ENCODE peak calls at places on chromosomes 5 and 9, in four cellular contexts. T is fibroblast of mammary gland, O is GM13976, U is DND-41. Y is an unnamed sample.

GRCh38 chr5:87825583-87825982 is 412.9 kb upstream of the CCNH start:
- DNase-seq in U (no peak), O (no peak), T (no peak), Y (no peak)

GRCh38 chr5:112907166-112907611 is 14.8 kb downstream of the REEP5 start:
- DNase-seq in T (no peak), O (no peak), U (no peak), Y (no peak)

GRCh38 chr5:118956727-118957126 is 31.6 kb downstream of the DTWD2 start:
- DNase-seq in O (no peak), U (no peak), T (peak), Y (no peak)

GRCh38 chr9:78620764-78621163 is 323.8 kb downstream of the PSAT1 start:
- DNase-seq in U (no peak), T (peak), O (no peak), Y (no peak)

GRCh38 chr5:67315082-67315801 is 118.6 kb upstream of the CD180 start:
- DNase-seq in O (no peak), U (no peak), T (peak), Y (no peak)

GRCh38 chr9:72540348-72540873 is 19.0 kb downstream of the TMC1 start:
- DNase-seq in U (no peak), O (no peak), T (peak), Y (no peak)

GRCh38 chr9:88342246-88342645 is 46.0 kb upstream of the SPIN1 start:
- DNase-seq in U (no peak), O (no peak), T (peak), Y (no peak)

GRCh38 chr9:81855538-81855937 is 72.7 kb upstream of the SPATA31D4 start:
- DNase-seq in T (peak), O (no peak), U (no peak), Y (no peak)

GRCh38 chr5:56206126-56206525 is 27.0 kb downstream of the ANKRD55 start:
- DNase-seq in U (no peak), O (no peak), T (peak), Y (no peak)

GRCh38 chr9:128636024-128636390 is 20.6 kb downstream of the DYNC2I2 start:
- DNase-seq in T (no peak), U (no peak), O (peak), Y (no peak)
- TF ChIP-seq CTCF in T (no peak), U (no peak), O (no peak), Y (no peak)

GRCh38 chr5:141039061-141039460 is 12.1 kb upstream of the PCDHB1 start:
- DNase-seq in T (no peak), O (no peak), U (no peak), Y (no peak)

GRCh38 chr5:141040763-141041426 is 10.3 kb upstream of the PCDHB1 start:
- DNase-seq in U (peak), O (peak), T (peak), Y (peak)

GRCh38 chr5:141041427-141041785 is 9.8 kb upstream of the PCDHB1 start:
- DNase-seq in T (no peak), O (no peak), U (no peak), Y (no peak)

GRCh38 chr5:141039517-141039916 is 11.7 kb upstream of the PCDHB1 start:
- DNase-seq in U (no peak), O (no peak), T (no peak), Y (no peak)

GRCh38 chr5:141040093-141040762 is 10.9 kb upstream of the PCDHB1 start:
- DNase-seq in T (peak), U (no peak), O (no peak), Y (no peak)
- TF ChIP-seq CTCF in T (peak), U (peak), O (peak), Y (no peak)

DNA sequence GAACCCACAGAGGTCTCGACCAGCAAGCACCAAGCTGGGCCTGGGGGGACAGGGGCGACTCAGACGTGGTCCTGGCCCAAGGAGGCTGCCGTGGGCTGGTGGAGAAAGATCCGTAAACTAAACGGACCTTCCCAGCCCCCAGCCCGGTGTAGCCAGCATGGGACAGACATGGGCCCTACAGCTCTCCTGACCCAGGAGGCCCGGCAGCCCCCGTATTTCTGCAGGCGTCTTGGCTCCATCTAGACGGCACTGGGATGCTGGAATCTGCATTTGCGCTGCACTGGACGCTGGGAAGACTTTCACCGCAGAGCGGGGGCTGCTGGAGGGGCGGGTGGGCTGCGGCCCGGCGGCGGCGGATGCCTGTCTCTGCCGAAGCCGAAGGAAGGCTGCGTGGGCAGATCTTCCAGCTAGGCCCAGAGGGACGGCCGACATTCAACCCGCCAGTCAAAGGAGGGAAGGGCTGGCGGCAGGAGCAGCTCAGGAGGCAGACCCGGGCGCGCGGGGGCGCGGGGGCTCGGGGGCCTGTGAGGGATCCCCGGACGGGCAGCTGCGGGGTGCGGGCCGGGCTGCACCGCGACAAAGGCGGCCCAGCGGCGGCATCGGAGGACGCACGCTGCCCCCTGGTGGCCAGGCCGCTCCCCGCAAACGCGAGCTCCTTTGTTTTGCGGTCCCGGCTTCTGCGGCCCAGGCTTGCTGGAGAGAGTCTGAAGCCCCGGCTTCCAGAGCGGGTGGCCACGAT is 266.2 kb downstream of the NSG2 start:
- DNase-seq in T (peak), O (peak), U (no peak), Y (peak)
- TF ChIP-seq CTCF in T (peak), O (peak), U (peak), Y (peak)

DNA sequence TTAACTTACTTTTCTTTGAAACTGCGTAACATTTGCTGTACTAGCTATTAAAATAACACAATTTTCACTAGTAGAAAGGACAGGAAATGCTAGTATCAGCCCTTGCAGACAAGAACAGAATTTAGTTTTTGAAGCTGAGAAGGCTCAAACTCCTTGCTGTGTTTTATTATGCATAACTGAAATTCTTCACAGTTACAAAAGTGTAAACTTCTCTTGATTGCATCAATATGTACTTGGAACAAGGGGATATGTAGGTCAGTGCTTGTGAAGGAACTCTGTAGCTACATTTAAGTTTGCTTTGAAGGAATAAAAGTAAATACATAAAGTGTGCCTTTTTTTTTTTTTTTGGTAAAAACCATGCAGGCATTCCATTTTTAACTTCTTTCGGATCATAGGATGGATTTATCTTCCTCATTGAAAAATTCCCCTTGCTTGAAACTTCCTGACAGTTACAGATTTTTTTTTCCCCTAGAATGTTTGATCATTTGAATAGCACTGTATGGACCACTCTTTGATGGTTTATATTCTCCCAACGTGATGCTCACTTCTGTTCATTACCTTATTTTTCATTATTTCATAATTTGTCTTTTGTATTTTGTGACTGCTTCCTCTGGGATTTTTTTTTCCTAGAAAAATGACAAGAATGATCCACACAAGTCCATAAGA is 94.9 kb upstream of the DAB2 start:
- DNase-seq in U (no peak), O (no peak), T (peak), Y (no peak)
- TF ChIP-seq CTCF in U (no peak), O (no peak), T (no peak), Y (no peak)

GRCh38 chr9:108410161-108410560 is 445.6 kb downstream of the ACTL7B start:
- DNase-seq in T (no peak), O (no peak), U (no peak), Y (no peak)

GRCh38 chr9:108411632-108412031 is 444.2 kb downstream of the ACTL7B start:
- DNase-seq in T (no peak), U (no peak), O (no peak), Y (no peak)

GRCh38 chr9:108417726-108418125 is 438.1 kb downstream of the ACTL7B start:
- DNase-seq in O (no peak), T (peak), U (no peak), Y (no peak)

GRCh38 chr9:108416321-108416720 is 439.5 kb downstream of the ACTL7B start:
- DNase-seq in T (peak), U (no peak), O (no peak), Y (no peak)

DNA sequence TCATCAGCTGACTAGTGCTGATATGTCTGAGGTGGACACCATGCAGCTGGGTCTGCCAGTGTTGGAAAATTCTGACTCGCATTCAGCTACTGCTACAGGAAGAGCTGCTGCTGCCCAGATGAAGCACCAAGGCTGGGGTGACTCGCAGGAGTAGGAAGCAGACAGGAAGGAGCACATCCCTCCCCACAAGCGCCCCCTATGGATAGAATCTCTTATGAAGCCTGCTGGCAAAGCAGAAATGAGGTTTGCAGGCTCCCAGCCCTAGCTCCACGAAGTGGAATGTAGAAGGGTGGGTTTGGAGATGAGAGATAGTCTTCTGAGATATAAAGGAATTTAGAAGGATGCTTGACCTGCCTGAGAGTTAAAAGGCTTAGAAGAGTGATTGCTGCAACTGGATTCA is 443.0 kb downstream of the ACTL7B start:
- DNase-seq in T (peak), U (no peak), O (no peak), Y (no peak)
- TF ChIP-seq CTCF in T (peak), U (peak), O (no peak), Y (no peak)

GRCh38 chr5:7169240-7169878 is 226.6 kb upstream of the ADCY2 start:
- DNase-seq in U (no peak), O (no peak), T (no peak), Y (no peak)
- TF ChIP-seq CTCF in U (no peak), O (no peak), T (no peak), Y (no peak)

GRCh38 chr5:140868721-140869554 is at the start of gene PCDHA11:
- DNase-seq in U (no peak), O (no peak), T (peak), Y (no peak)
- TF ChIP-seq CTCF in U (peak), O (no peak), T (peak), Y (no peak)

GRCh38 chr5:41433552-41434181 is 76.7 kb downstream of the PLCXD3 start:
- DNase-seq in U (no peak), T (peak), O (no peak), Y (no peak)
- TF ChIP-seq CTCF in U (peak), T (peak), O (peak), Y (no peak)

GRCh38 chr9:109953300-109953699 is 173.3 kb downstream of the PALM2AKAP2 start:
- DNase-seq in U (no peak), T (no peak), O (no peak), Y (no peak)

GRCh38 chr9:109950710-109951443 is 170.9 kb downstream of the PALM2AKAP2 start:
- DNase-seq in U (no peak), T (no peak), O (peak), Y (peak)

GRCh38 chr9:109948453-109948852 is 168.5 kb downstream of the PALM2AKAP2 start:
- DNase-seq in T (no peak), O (no peak), U (no peak), Y (no peak)

GRCh38 chr9:109956811-109957440 is 176.9 kb downstream of the PALM2AKAP2 start:
- DNase-seq in O (no peak), U (no peak), T (peak), Y (no peak)

GRCh38 chr9:109953813-109954489 is 174.0 kb downstream of the PALM2AKAP2 start:
- DNase-seq in T (no peak), O (no peak), U (no peak), Y (no peak)
- TF ChIP-seq CTCF in T (peak), O (no peak), U (peak), Y (no peak)

GRCh38 chr5:42520203-42520602 is 97.0 kb downstream of the GHR start:
- DNase-seq in T (no peak), U (no peak), O (no peak), Y (no peak)
- TF ChIP-seq CTCF in T (no peak), U (no peak), O (no peak), Y (no peak)

Y was measured in GM10248.